ENCODE peak calls at places on chromosomes 6 and 20, in seven cellular contexts. One of them, this sample, is unnamed.

GRCh38 chr6:170092826-170093225 is 198.1 kb downstream of the DLL1 start:
- DNase-seq in Peyer's patch: no peak
- DNase-seq in keratinocyte: no peak
- DNase-seq in pancreas: no peak
- DNase-seq in WERI-Rb-1: no peak
- DNase-seq in fibroblast of lung: no peak
- DNase-seq in cardiac muscle cell: no peak
- DNase-seq in this sample: no peak

GRCh38 chr20:32515631-32516101 is 69.5 kb downstream of the NOL4L start:
- DNase-seq in pancreas: no peak
- DNase-seq in Peyer's patch: no peak
- DNase-seq in keratinocyte: no peak
- DNase-seq in WERI-Rb-1: no peak
- DNase-seq in fibroblast of lung: no peak
- DNase-seq in cardiac muscle cell: no peak
- DNase-seq in this sample: no peak

GRCh38 chr6:139545474-139546116 is 171.1 kb upstream of the CITED2 start:
- DNase-seq in cardiac muscle cell: no peak
- DNase-seq in WERI-Rb-1: no peak
- DNase-seq in fibroblast of lung: no peak
- DNase-seq in keratinocyte: no peak
- DNase-seq in pancreas: no peak
- DNase-seq in Peyer's patch: no peak
- DNase-seq in this sample: no peak

GRCh38 chr20:34943808-34944568 is 11.6 kb downstream of the GSS start:
- DNase-seq in Peyer's patch: no peak
- DNase-seq in fibroblast of lung: peak; percentile 50
- DNase-seq in cardiac muscle cell: no peak
- DNase-seq in WERI-Rb-1: no peak
- DNase-seq in pancreas: no peak
- DNase-seq in keratinocyte: no peak
- DNase-seq in this sample: peak; percentile 53

GRCh38 chr6:42068872-42069522 is 18.7 kb downstream of the TAF8 start:
- DNase-seq in Peyer's patch: no peak
- DNase-seq in WERI-Rb-1: no peak
- DNase-seq in keratinocyte: no peak
- DNase-seq in cardiac muscle cell: no peak
- DNase-seq in fibroblast of lung: no peak
- DNase-seq in pancreas: no peak
- DNase-seq in this sample: no peak

GRCh38 chr6:24549674-24550418 is 55.1 kb downstream of the ALDH5A1 start:
- DNase-seq in WERI-Rb-1: no peak
- DNase-seq in cardiac muscle cell: no peak
- DNase-seq in pancreas: no peak
- DNase-seq in Peyer's patch: no peak
- DNase-seq in fibroblast of lung: no peak
- DNase-seq in keratinocyte: no peak
- DNase-seq in this sample: no peak

GRCh38 chr20:49928411-49929141 is 7.6 kb upstream of the RNF114 start:
- DNase-seq in pancreas: peak; percentile 72
- DNase-seq in Peyer's patch: peak; percentile 92
- DNase-seq in WERI-Rb-1: peak; percentile 82
- DNase-seq in keratinocyte: no peak
- DNase-seq in fibroblast of lung: peak; percentile 75
- DNase-seq in cardiac muscle cell: peak; percentile 91
- DNase-seq in this sample: peak; percentile 53

GRCh38 chr20:16158976-16159286 is 414.3 kb downstream of the KIF16B start:
- DNase-seq in WERI-Rb-1: no peak
- DNase-seq in pancreas: no peak
- DNase-seq in keratinocyte: no peak
- DNase-seq in Peyer's patch: no peak
- DNase-seq in fibroblast of lung: no peak
- DNase-seq in cardiac muscle cell: no peak
- DNase-seq in this sample: no peak

GRCh38 chr20:14142171-14142570 is 146.9 kb downstream of the MACROD2 start:
- DNase-seq in fibroblast of lung: peak; percentile 35
- DNase-seq in pancreas: peak; percentile 56
- DNase-seq in keratinocyte: peak; percentile 9
- DNase-seq in Peyer's patch: no peak
- DNase-seq in WERI-Rb-1: peak; percentile 60
- DNase-seq in cardiac muscle cell: peak; percentile 63
- DNase-seq in this sample: no peak

GRCh38 chr6:93317587-93317986 is 101.8 kb downstream of the EPHA7 start:
- DNase-seq in WERI-Rb-1: peak; percentile 32
- DNase-seq in cardiac muscle cell: no peak
- DNase-seq in keratinocyte: no peak
- DNase-seq in fibroblast of lung: no peak
- DNase-seq in Peyer's patch: no peak
- DNase-seq in pancreas: no peak
- DNase-seq in this sample: no peak

DNA sequence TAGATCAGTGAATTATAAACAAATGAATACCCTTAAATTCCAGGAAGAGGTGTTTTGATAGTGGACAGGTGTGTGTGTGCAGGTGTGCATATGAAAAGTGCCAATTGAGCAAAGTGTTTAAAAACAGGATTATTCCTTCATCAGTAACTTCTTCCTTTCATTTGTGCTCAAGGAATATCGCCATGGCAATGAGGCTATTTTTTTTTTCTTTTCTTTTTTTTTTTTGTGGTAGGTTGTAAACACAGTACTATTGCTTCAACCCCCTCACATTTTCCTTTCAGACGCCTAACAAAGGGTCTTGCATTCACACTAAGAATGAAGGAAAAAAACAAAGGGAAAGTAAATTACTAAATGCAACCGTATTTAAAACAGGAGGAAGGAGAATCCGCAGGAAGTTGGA is 2.0 kb upstream of the HSPA1B start:
- DNase-seq in cardiac muscle cell: no peak
- DNase-seq in keratinocyte: no peak
- DNase-seq in Peyer's patch: no peak
- DNase-seq in WERI-Rb-1: no peak
- DNase-seq in pancreas: no peak
- DNase-seq in fibroblast of lung: no peak
- DNase-seq in this sample: no peak
- H3K4me3 ChIP-seq in cardiac muscle cell: no peak overlapping the region
- H3K4me3 ChIP-seq in keratinocyte: peak overlapping the region; percentile 1
- H3K4me3 ChIP-seq in Peyer's patch: no peak overlapping the region
- H3K4me3 ChIP-seq in WERI-Rb-1: no peak overlapping the region
- H3K4me3 ChIP-seq in pancreas: no peak overlapping the region
- H3K4me3 ChIP-seq in fibroblast of lung: no peak overlapping the region
- H3K4me3 ChIP-seq in this sample: no peak overlapping the region

GRCh38 chr20:19888269-19888669 is 128.9 kb upstream of the NAA20 start:
- DNase-seq in keratinocyte: no peak
- DNase-seq in Peyer's patch: peak; percentile 54
- DNase-seq in WERI-Rb-1: no peak
- DNase-seq in pancreas: no peak
- DNase-seq in cardiac muscle cell: no peak
- DNase-seq in fibroblast of lung: no peak
- DNase-seq in this sample: no peak

GRCh38 chr20:19885981-19886665 is 128.1 kb downstream of the RIN2 start:
- DNase-seq in pancreas: peak; percentile 34
- DNase-seq in cardiac muscle cell: peak; percentile 45
- DNase-seq in WERI-Rb-1: peak; percentile 15
- DNase-seq in keratinocyte: no peak
- DNase-seq in Peyer's patch: peak; percentile 84
- DNase-seq in fibroblast of lung: peak; percentile 52
- DNase-seq in this sample: no peak

GRCh38 chr20:19886666-19887288 is 128.7 kb downstream of the RIN2 start:
- DNase-seq in WERI-Rb-1: no peak
- DNase-seq in fibroblast of lung: peak; percentile 18
- DNase-seq in Peyer's patch: peak; percentile 66
- DNase-seq in cardiac muscle cell: no peak
- DNase-seq in pancreas: no peak
- DNase-seq in keratinocyte: no peak
- DNase-seq in this sample: no peak

GRCh38 chr20:19889011-19889953 is 127.9 kb upstream of the NAA20 start:
- DNase-seq in cardiac muscle cell: peak; percentile 89
- DNase-seq in pancreas: no peak
- DNase-seq in keratinocyte: no peak
- DNase-seq in fibroblast of lung: peak; percentile 91
- DNase-seq in Peyer's patch: peak; percentile 62
- DNase-seq in WERI-Rb-1: peak; percentile 29
- DNase-seq in this sample: peak; percentile 39

GRCh38 chr20:19887566-19888268 is 129.4 kb upstream of the NAA20 start:
- DNase-seq in fibroblast of lung: peak; percentile 68
- DNase-seq in keratinocyte: no peak
- DNase-seq in cardiac muscle cell: no peak
- DNase-seq in pancreas: no peak
- DNase-seq in WERI-Rb-1: no peak
- DNase-seq in Peyer's patch: peak; percentile 53
- DNase-seq in this sample: no peak
- H3K4me3 ChIP-seq in fibroblast of lung: peak overlapping the region; percentile 32
- H3K4me3 ChIP-seq in keratinocyte: no peak overlapping the region
- H3K4me3 ChIP-seq in cardiac muscle cell: no peak overlapping the region
- H3K4me3 ChIP-seq in pancreas: no peak overlapping the region
- H3K4me3 ChIP-seq in WERI-Rb-1: no peak overlapping the region
- H3K4me3 ChIP-seq in Peyer's patch: peak overlapping the region; percentile 49
- H3K4me3 ChIP-seq in this sample: no peak overlapping the region

DNA sequence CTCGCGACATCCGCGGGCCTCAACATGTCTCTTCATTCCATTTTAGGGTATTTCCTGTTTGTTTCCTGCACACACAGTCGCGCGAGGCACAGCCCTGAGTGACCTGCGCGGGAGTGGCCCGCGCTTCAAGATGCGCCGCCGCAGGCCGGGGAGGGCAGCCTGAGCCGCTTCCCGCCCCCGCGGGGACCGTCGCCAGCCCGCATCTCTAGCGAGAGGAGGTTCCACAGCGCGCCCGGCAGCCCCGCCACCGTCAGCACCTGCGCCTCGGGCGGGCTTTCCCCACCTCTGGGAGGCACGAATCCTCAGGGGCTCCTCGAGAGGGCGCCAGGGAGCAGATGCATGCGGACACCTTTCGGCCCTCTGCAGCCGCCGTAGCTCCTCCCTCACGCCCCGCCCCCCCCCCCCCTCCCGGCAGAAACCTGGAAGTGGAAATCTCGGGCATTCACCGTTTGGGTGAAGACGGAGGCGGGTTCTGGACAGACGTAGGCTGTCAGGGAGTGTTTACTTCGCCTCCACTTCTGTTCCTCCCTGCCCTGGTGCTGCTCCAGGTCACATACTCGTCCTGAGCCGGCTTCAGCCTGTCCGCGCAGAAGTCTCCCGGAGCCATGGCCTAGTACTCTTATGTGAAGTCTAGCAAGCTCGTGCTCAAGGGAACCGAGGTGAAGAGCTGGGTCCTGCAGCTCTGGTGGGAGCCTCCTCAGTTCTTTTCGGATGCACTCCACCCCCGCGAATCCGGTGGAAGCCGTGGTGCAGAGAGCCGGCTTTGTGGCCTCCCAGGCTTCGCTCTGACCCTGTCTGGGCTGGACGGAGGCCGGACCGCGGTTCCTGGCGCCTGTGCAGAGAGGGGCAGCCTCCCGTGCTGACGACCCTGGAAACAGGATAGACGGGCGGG is 880.5 kb upstream of the DEFB115 start:
- DNase-seq in WERI-Rb-1: peak; percentile 87
- DNase-seq in cardiac muscle cell: peak; percentile 91
- DNase-seq in Peyer's patch: peak; percentile 68
- DNase-seq in fibroblast of lung: peak; percentile 59
- DNase-seq in keratinocyte: no peak
- DNase-seq in pancreas: peak; percentile 82
- DNase-seq in this sample: peak; percentile 32
- H3K4me3 ChIP-seq in WERI-Rb-1: peak overlapping the region; percentile 54
- H3K4me3 ChIP-seq in cardiac muscle cell: peak overlapping the region; percentile 71
- H3K4me3 ChIP-seq in Peyer's patch: peak overlapping the region; percentile 51
- H3K4me3 ChIP-seq in fibroblast of lung: peak overlapping the region; percentile 71
- H3K4me3 ChIP-seq in keratinocyte: peak overlapping the region; percentile 61
- H3K4me3 ChIP-seq in pancreas: peak overlapping the region; percentile 74
- H3K4me3 ChIP-seq in this sample: peak overlapping the region; percentile 60

GRCh38 chr6:111474771-111475170 is 8.2 kb downstream of the REV3L start:
- DNase-seq in Peyer's patch: no peak
- DNase-seq in WERI-Rb-1: no peak
- DNase-seq in cardiac muscle cell: no peak
- DNase-seq in fibroblast of lung: no peak
- DNase-seq in pancreas: no peak
- DNase-seq in keratinocyte: no peak
- DNase-seq in this sample: no peak

GRCh38 chr6:111478749-111479148 is 4.3 kb downstream of the REV3L start:
- DNase-seq in Peyer's patch: no peak
- DNase-seq in pancreas: no peak
- DNase-seq in keratinocyte: no peak
- DNase-seq in cardiac muscle cell: peak; percentile 67
- DNase-seq in fibroblast of lung: peak; percentile 69
- DNase-seq in WERI-Rb-1: no peak
- DNase-seq in this sample: no peak

GRCh38 chr6:111477481-111477938 is 5.5 kb downstream of the REV3L start:
- DNase-seq in Peyer's patch: no peak
- DNase-seq in cardiac muscle cell: no peak
- DNase-seq in pancreas: no peak
- DNase-seq in WERI-Rb-1: no peak
- DNase-seq in keratinocyte: no peak
- DNase-seq in fibroblast of lung: peak; percentile 26
- DNase-seq in this sample: no peak

GRCh38 chr6:111480988-111481830 is 1.8 kb downstream of the REV3L start:
- DNase-seq in fibroblast of lung: peak; percentile 39
- DNase-seq in cardiac muscle cell: no peak
- DNase-seq in pancreas: no peak
- DNase-seq in WERI-Rb-1: no peak
- DNase-seq in Peyer's patch: no peak
- DNase-seq in keratinocyte: no peak
- DNase-seq in this sample: no peak

DNA sequence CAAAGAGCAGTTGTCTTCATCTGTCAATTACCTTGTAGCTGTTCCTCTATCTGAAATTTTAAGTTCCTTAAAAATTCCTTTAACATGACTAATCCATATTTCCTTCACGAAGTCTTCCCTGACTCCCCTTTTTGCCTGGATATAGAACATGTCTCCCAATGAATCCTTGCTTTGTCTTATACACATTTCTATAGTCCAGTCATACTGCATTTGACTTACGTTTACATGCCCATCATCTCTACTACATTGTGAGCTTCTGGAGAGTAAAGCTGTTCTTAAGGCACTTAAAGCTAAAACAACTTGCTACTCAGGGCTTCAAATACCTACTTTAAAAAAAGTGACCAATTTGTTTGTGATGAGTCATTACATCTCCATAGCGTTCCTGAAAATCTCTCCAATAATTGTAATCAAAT is 4.9 kb downstream of the REV3L start:
- DNase-seq in keratinocyte: no peak
- DNase-seq in cardiac muscle cell: peak; percentile 42
- DNase-seq in Peyer's patch: no peak
- DNase-seq in pancreas: no peak
- DNase-seq in fibroblast of lung: peak; percentile 72
- DNase-seq in WERI-Rb-1: no peak
- DNase-seq in this sample: no peak
- H3K4me3 ChIP-seq in keratinocyte: peak overlapping the region; percentile 37
- H3K4me3 ChIP-seq in cardiac muscle cell: no peak overlapping the region
- H3K4me3 ChIP-seq in Peyer's patch: no peak overlapping the region
- H3K4me3 ChIP-seq in pancreas: no peak overlapping the region
- H3K4me3 ChIP-seq in fibroblast of lung: no peak overlapping the region
- H3K4me3 ChIP-seq in WERI-Rb-1: no peak overlapping the region
- H3K4me3 ChIP-seq in this sample: no peak overlapping the region

GRCh38 chr6:106097368-106098231 is 11.5 kb downstream of the PRDM1 start:
- DNase-seq in fibroblast of lung: peak; percentile 58
- DNase-seq in pancreas: no peak
- DNase-seq in keratinocyte: no peak
- DNase-seq in WERI-Rb-1: no peak
- DNase-seq in Peyer's patch: peak; percentile 87
- DNase-seq in cardiac muscle cell: peak; percentile 63
- DNase-seq in this sample: no peak
- H3K4me3 ChIP-seq in fibroblast of lung: peak overlapping the region; percentile 55
- H3K4me3 ChIP-seq in pancreas: peak overlapping the region; percentile 33
- H3K4me3 ChIP-seq in keratinocyte: peak overlapping the region; percentile 70
- H3K4me3 ChIP-seq in WERI-Rb-1: no peak overlapping the region
- H3K4me3 ChIP-seq in Peyer's patch: peak overlapping the region; percentile 66
- H3K4me3 ChIP-seq in cardiac muscle cell: peak overlapping the region; percentile 9
- H3K4me3 ChIP-seq in this sample: peak overlapping the region; percentile 42